ENCODE peak calls at places on chromosomes 4 and X, in ten cellular contexts. One of them, this sample, is unnamed.
A peak's percentile ranks its signal among the peaks of the same experiment; 100 is the strongest.

GRCh38 chr4:54050214-54050904 is 14.0 kb downstream of the CHIC2 start:
- DNase-seq in MV-4-11: no peak
- DNase-seq in hypothalamus: no peak
- DNase-seq in AG09309: no peak
- DNase-seq in stimulated activated naive B cell treated with anti-CD40 and anti-IgM and Interleukin-4, amounts not matched to agents 10 μg/mL and 1 μg/mL and 100 μg/mL, for 72 hours: no peak
- DNase-seq in NCI-H2227 treated with DMSO at 0.1 percent for 48 hours: no peak
- DNase-seq in pancreas: no peak
- DNase-seq in MCF 10A: no peak
- DNase-seq in astrocyte of the spinal cord: peak; percentile 48
- DNase-seq in D341Med: no peak
- DNase-seq in this sample: no peak

GRCh38 chr4:65193985-65194384 is 476.3 kb downstream of the EPHA5 start:
- DNase-seq in hypothalamus: no peak
- DNase-seq in pancreas: no peak
- DNase-seq in AG09309: no peak
- DNase-seq in stimulated activated naive B cell treated with anti-CD40 and anti-IgM and Interleukin-4, amounts not matched to agents 10 μg/mL and 1 μg/mL and 100 μg/mL, for 72 hours: no peak
- DNase-seq in NCI-H2227 treated with DMSO at 0.1 percent for 48 hours: no peak
- DNase-seq in astrocyte of the spinal cord: no peak
- DNase-seq in D341Med: no peak
- DNase-seq in MV-4-11: no peak
- DNase-seq in MCF 10A: no peak
- DNase-seq in this sample: no peak

GRCh38 chrX:120262781-120263719 is 12.4 kb downstream of the ZBTB33 start:
- DNase-seq in NCI-H2227 treated with DMSO at 0.1 percent for 48 hours: no peak
- DNase-seq in MV-4-11: peak; percentile 96
- DNase-seq in AG09309: no peak
- DNase-seq in stimulated activated naive B cell treated with anti-CD40 and anti-IgM and Interleukin-4, amounts not matched to agents 10 μg/mL and 1 μg/mL and 100 μg/mL, for 72 hours: no peak
- DNase-seq in D341Med: peak; percentile 28
- DNase-seq in astrocyte of the spinal cord: no peak
- DNase-seq in MCF 10A: no peak
- DNase-seq in hypothalamus: no peak
- DNase-seq in pancreas: no peak
- DNase-seq in this sample: no peak

GRCh38 chr4:156195914-156196313 is 242.2 kb upstream of the CTSO start:
- DNase-seq in D341Med: no peak
- DNase-seq in MV-4-11: peak; percentile 96
- DNase-seq in astrocyte of the spinal cord: no peak
- DNase-seq in hypothalamus: no peak
- DNase-seq in MCF 10A: no peak
- DNase-seq in stimulated activated naive B cell treated with anti-CD40 and anti-IgM and Interleukin-4, amounts not matched to agents 10 μg/mL and 1 μg/mL and 100 μg/mL, for 72 hours: no peak
- DNase-seq in AG09309: no peak
- DNase-seq in pancreas: no peak
- DNase-seq in NCI-H2227 treated with DMSO at 0.1 percent for 48 hours: no peak
- DNase-seq in this sample: no peak

GRCh38 chrX:103376118-103376978 is at the start of gene BEX3:
- DNase-seq in astrocyte of the spinal cord: peak; percentile 52
- DNase-seq in stimulated activated naive B cell treated with anti-CD40 and anti-IgM and Interleukin-4, amounts not matched to agents 10 μg/mL and 1 μg/mL and 100 μg/mL, for 72 hours: no peak
- DNase-seq in pancreas: peak; percentile 79
- DNase-seq in hypothalamus: peak; percentile 8
- DNase-seq in MV-4-11: peak; percentile 26
- DNase-seq in D341Med: peak; percentile 82
- DNase-seq in NCI-H2227 treated with DMSO at 0.1 percent for 48 hours: peak; percentile 89
- DNase-seq in AG09309: no peak
- DNase-seq in MCF 10A: peak; percentile 29
- DNase-seq in this sample: peak; percentile 51

GRCh38 chr4:148735432-148736155 is 293.4 kb upstream of the NR3C2 start:
- DNase-seq in pancreas: no peak
- DNase-seq in hypothalamus: no peak
- DNase-seq in NCI-H2227 treated with DMSO at 0.1 percent for 48 hours: no peak
- DNase-seq in stimulated activated naive B cell treated with anti-CD40 and anti-IgM and Interleukin-4, amounts not matched to agents 10 μg/mL and 1 μg/mL and 100 μg/mL, for 72 hours: no peak
- DNase-seq in AG09309: no peak
- DNase-seq in astrocyte of the spinal cord: no peak
- DNase-seq in D341Med: no peak
- DNase-seq in MV-4-11: no peak
- DNase-seq in MCF 10A: no peak
- DNase-seq in this sample: no peak

GRCh38 chr4:73669410-73670183 is 49.4 kb upstream of the RASSF6 start:
- DNase-seq in AG09309: no peak
- DNase-seq in hypothalamus: no peak
- DNase-seq in D341Med: no peak
- DNase-seq in MCF 10A: no peak
- DNase-seq in stimulated activated naive B cell treated with anti-CD40 and anti-IgM and Interleukin-4, amounts not matched to agents 10 μg/mL and 1 μg/mL and 100 μg/mL, for 72 hours: no peak
- DNase-seq in pancreas: no peak
- DNase-seq in astrocyte of the spinal cord: no peak
- DNase-seq in MV-4-11: no peak
- DNase-seq in NCI-H2227 treated with DMSO at 0.1 percent for 48 hours: no peak
- DNase-seq in this sample: no peak

GRCh38 chr4:3037957-3038451 is 36.3 kb downstream of the HTT-AS start:
- DNase-seq in astrocyte of the spinal cord: no peak
- DNase-seq in D341Med: no peak
- DNase-seq in stimulated activated naive B cell treated with anti-CD40 and anti-IgM and Interleukin-4, amounts not matched to agents 10 μg/mL and 1 μg/mL and 100 μg/mL, for 72 hours: no peak
- DNase-seq in pancreas: no peak
- DNase-seq in NCI-H2227 treated with DMSO at 0.1 percent for 48 hours: no peak
- DNase-seq in MV-4-11: peak; percentile 18
- DNase-seq in AG09309: no peak
- DNase-seq in hypothalamus: no peak
- DNase-seq in MCF 10A: no peak
- DNase-seq in this sample: no peak

GRCh38 chr4:175934492-175934891 is 122.4 kb upstream of the GPM6A start:
- DNase-seq in astrocyte of the spinal cord: no peak
- DNase-seq in MCF 10A: no peak
- DNase-seq in AG09309: no peak
- DNase-seq in hypothalamus: no peak
- DNase-seq in D341Med: no peak
- DNase-seq in pancreas: no peak
- DNase-seq in stimulated activated naive B cell treated with anti-CD40 and anti-IgM and Interleukin-4, amounts not matched to agents 10 μg/mL and 1 μg/mL and 100 μg/mL, for 72 hours: no peak
- DNase-seq in MV-4-11: no peak
- DNase-seq in NCI-H2227 treated with DMSO at 0.1 percent for 48 hours: no peak
- DNase-seq in this sample: no peak

GRCh38 chr4:169383724-169384123 is 113.0 kb upstream of the SH3RF1 start:
- DNase-seq in MCF 10A: peak; percentile 66
- DNase-seq in astrocyte of the spinal cord: peak; percentile 94
- DNase-seq in stimulated activated naive B cell treated with anti-CD40 and anti-IgM and Interleukin-4, amounts not matched to agents 10 μg/mL and 1 μg/mL and 100 μg/mL, for 72 hours: no peak
- DNase-seq in D341Med: no peak
- DNase-seq in MV-4-11: no peak
- DNase-seq in hypothalamus: no peak
- DNase-seq in AG09309: peak; percentile 94
- DNase-seq in pancreas: no peak
- DNase-seq in NCI-H2227 treated with DMSO at 0.1 percent for 48 hours: no peak
- DNase-seq in this sample: peak; percentile 77

GRCh38 chrX:133776072-133776471 is 209.3 kb downstream of the GPC3 start:
- DNase-seq in hypothalamus: no peak
- DNase-seq in stimulated activated naive B cell treated with anti-CD40 and anti-IgM and Interleukin-4, amounts not matched to agents 10 μg/mL and 1 μg/mL and 100 μg/mL, for 72 hours: no peak
- DNase-seq in AG09309: no peak
- DNase-seq in pancreas: peak; percentile 18
- DNase-seq in D341Med: peak; percentile 49
- DNase-seq in MCF 10A: peak; percentile 34
- DNase-seq in astrocyte of the spinal cord: no peak
- DNase-seq in NCI-H2227 treated with DMSO at 0.1 percent for 48 hours: peak; percentile 7
- DNase-seq in MV-4-11: no peak
- DNase-seq in this sample: no peak

GRCh38 chr4:182877326-182877883 is 39.8 kb downstream of the DCTD start:
- DNase-seq in MCF 10A: no peak
- DNase-seq in pancreas: no peak
- DNase-seq in stimulated activated naive B cell treated with anti-CD40 and anti-IgM and Interleukin-4, amounts not matched to agents 10 μg/mL and 1 μg/mL and 100 μg/mL, for 72 hours: no peak
- DNase-seq in AG09309: no peak
- DNase-seq in D341Med: no peak
- DNase-seq in MV-4-11: no peak
- DNase-seq in NCI-H2227 treated with DMSO at 0.1 percent for 48 hours: no peak
- DNase-seq in hypothalamus: no peak
- DNase-seq in astrocyte of the spinal cord: no peak
- DNase-seq in this sample: no peak

GRCh38 chr4:155639674-155640529 is 26.7 kb upstream of the GUCY1A1 start:
- DNase-seq in D341Med: no peak
- DNase-seq in hypothalamus: no peak
- DNase-seq in pancreas: no peak
- DNase-seq in AG09309: no peak
- DNase-seq in NCI-H2227 treated with DMSO at 0.1 percent for 48 hours: no peak
- DNase-seq in astrocyte of the spinal cord: no peak
- DNase-seq in MV-4-11: peak; percentile 59
- DNase-seq in stimulated activated naive B cell treated with anti-CD40 and anti-IgM and Interleukin-4, amounts not matched to agents 10 μg/mL and 1 μg/mL and 100 μg/mL, for 72 hours: no peak
- DNase-seq in MCF 10A: no peak
- DNase-seq in this sample: no peak

GRCh38 chrX:41245641-41246040 is 88.3 kb upstream of the DDX3X start:
- DNase-seq in NCI-H2227 treated with DMSO at 0.1 percent for 48 hours: no peak
- DNase-seq in D341Med: no peak
- DNase-seq in MCF 10A: no peak
- DNase-seq in hypothalamus: no peak
- DNase-seq in AG09309: no peak
- DNase-seq in MV-4-11: no peak
- DNase-seq in pancreas: no peak
- DNase-seq in stimulated activated naive B cell treated with anti-CD40 and anti-IgM and Interleukin-4, amounts not matched to agents 10 μg/mL and 1 μg/mL and 100 μg/mL, for 72 hours: no peak
- DNase-seq in astrocyte of the spinal cord: no peak
- DNase-seq in this sample: peak; percentile 10

GRCh38 chr4:131566026-131566425 is 1583.1 kb upstream of the PCDH10 start:
- DNase-seq in astrocyte of the spinal cord: no peak
- DNase-seq in MV-4-11: no peak
- DNase-seq in AG09309: no peak
- DNase-seq in D341Med: no peak
- DNase-seq in pancreas: no peak
- DNase-seq in MCF 10A: no peak
- DNase-seq in hypothalamus: no peak
- DNase-seq in stimulated activated naive B cell treated with anti-CD40 and anti-IgM and Interleukin-4, amounts not matched to agents 10 μg/mL and 1 μg/mL and 100 μg/mL, for 72 hours: no peak
- DNase-seq in NCI-H2227 treated with DMSO at 0.1 percent for 48 hours: no peak
- DNase-seq in this sample: no peak

GRCh38 chrX:133297284-133297683 is 79.1 kb upstream of the TFDP3 start:
- DNase-seq in astrocyte of the spinal cord: peak; percentile 85
- DNase-seq in pancreas: no peak
- DNase-seq in D341Med: no peak
- DNase-seq in MCF 10A: peak; percentile 51
- DNase-seq in hypothalamus: no peak
- DNase-seq in NCI-H2227 treated with DMSO at 0.1 percent for 48 hours: no peak
- DNase-seq in stimulated activated naive B cell treated with anti-CD40 and anti-IgM and Interleukin-4, amounts not matched to agents 10 μg/mL and 1 μg/mL and 100 μg/mL, for 72 hours: no peak
- DNase-seq in MV-4-11: no peak
- DNase-seq in AG09309: peak; percentile 20
- DNase-seq in this sample: peak; percentile 6

GRCh38 chr4:26379837-26380236 is 59.0 kb downstream of the RBPJ start:
- DNase-seq in AG09309: no peak
- DNase-seq in D341Med: no peak
- DNase-seq in NCI-H2227 treated with DMSO at 0.1 percent for 48 hours: no peak
- DNase-seq in astrocyte of the spinal cord: no peak
- DNase-seq in stimulated activated naive B cell treated with anti-CD40 and anti-IgM and Interleukin-4, amounts not matched to agents 10 μg/mL and 1 μg/mL and 100 μg/mL, for 72 hours: no peak
- DNase-seq in pancreas: no peak
- DNase-seq in MCF 10A: no peak
- DNase-seq in hypothalamus: no peak
- DNase-seq in MV-4-11: no peak
- DNase-seq in this sample: no peak

GRCh38 chr4:48930654-48931053 is 24.1 kb upstream of the OCIAD2 start:
- DNase-seq in astrocyte of the spinal cord: no peak
- DNase-seq in MV-4-11: no peak
- DNase-seq in hypothalamus: no peak
- DNase-seq in NCI-H2227 treated with DMSO at 0.1 percent for 48 hours: no peak
- DNase-seq in pancreas: no peak
- DNase-seq in D341Med: no peak
- DNase-seq in MCF 10A: no peak
- DNase-seq in stimulated activated naive B cell treated with anti-CD40 and anti-IgM and Interleukin-4, amounts not matched to agents 10 μg/mL and 1 μg/mL and 100 μg/mL, for 72 hours: no peak
- DNase-seq in AG09309: no peak
- DNase-seq in this sample: no peak

GRCh38 chr4:127880764-127881564 is at the start of gene PLK4:
- DNase-seq in AG09309: peak; percentile 61
- DNase-seq in hypothalamus: peak; percentile 68
- DNase-seq in astrocyte of the spinal cord: peak; percentile 97
- DNase-seq in MV-4-11: peak; percentile 95
- DNase-seq in pancreas: peak; percentile 94
- DNase-seq in MCF 10A: peak; percentile 96
- DNase-seq in NCI-H2227 treated with DMSO at 0.1 percent for 48 hours: peak; percentile 91
- DNase-seq in D341Med: peak; percentile 98
- DNase-seq in stimulated activated naive B cell treated with anti-CD40 and anti-IgM and Interleukin-4, amounts not matched to agents 10 μg/mL and 1 μg/mL and 100 μg/mL, for 72 hours: peak; percentile 98
- DNase-seq in this sample: peak; percentile 94

GRCh38 chrX:72131317-72132294 is at the start of gene RTL5:
- DNase-seq in MCF 10A: no peak
- DNase-seq in MV-4-11: peak; percentile 65
- DNase-seq in NCI-H2227 treated with DMSO at 0.1 percent for 48 hours: peak; percentile 95
- DNase-seq in astrocyte of the spinal cord: peak; percentile 85
- DNase-seq in hypothalamus: peak; percentile 15
- DNase-seq in stimulated activated naive B cell treated with anti-CD40 and anti-IgM and Interleukin-4, amounts not matched to agents 10 μg/mL and 1 μg/mL and 100 μg/mL, for 72 hours: peak; percentile 32
- DNase-seq in D341Med: peak; percentile 88
- DNase-seq in AG09309: peak; percentile 55
- DNase-seq in pancreas: peak; percentile 70
- DNase-seq in this sample: peak; percentile 71

GRCh38 chr4:183504930-183505555 is at the start of gene ING2:
- DNase-seq in hypothalamus: peak; percentile 62
- DNase-seq in astrocyte of the spinal cord: no peak
- DNase-seq in NCI-H2227 treated with DMSO at 0.1 percent for 48 hours: peak; percentile 39
- DNase-seq in MCF 10A: peak; percentile 85
- DNase-seq in stimulated activated naive B cell treated with anti-CD40 and anti-IgM and Interleukin-4, amounts not matched to agents 10 μg/mL and 1 μg/mL and 100 μg/mL, for 72 hours: no peak
- DNase-seq in pancreas: no peak
- DNase-seq in AG09309: no peak
- DNase-seq in MV-4-11: peak; percentile 68
- DNase-seq in D341Med: peak; percentile 85
- DNase-seq in this sample: peak; percentile 35

GRCh38 chr4:708631-708933 is 3.0 kb downstream of the PCGF3 start:
- DNase-seq in astrocyte of the spinal cord: no peak
- DNase-seq in D341Med: no peak
- DNase-seq in stimulated activated naive B cell treated with anti-CD40 and anti-IgM and Interleukin-4, amounts not matched to agents 10 μg/mL and 1 μg/mL and 100 μg/mL, for 72 hours: no peak
- DNase-seq in MV-4-11: no peak
- DNase-seq in MCF 10A: no peak
- DNase-seq in hypothalamus: no peak
- DNase-seq in pancreas: no peak
- DNase-seq in AG09309: no peak
- DNase-seq in NCI-H2227 treated with DMSO at 0.1 percent for 48 hours: no peak
- DNase-seq in this sample: no peak

GRCh38 chr4:8534129-8534528 is 46.1 kb upstream of the GPR78 start:
- DNase-seq in stimulated activated naive B cell treated with anti-CD40 and anti-IgM and Interleukin-4, amounts not matched to agents 10 μg/mL and 1 μg/mL and 100 μg/mL, for 72 hours: no peak
- DNase-seq in NCI-H2227 treated with DMSO at 0.1 percent for 48 hours: no peak
- DNase-seq in pancreas: peak; percentile 46
- DNase-seq in D341Med: no peak
- DNase-seq in MV-4-11: no peak
- DNase-seq in AG09309: no peak
- DNase-seq in MCF 10A: peak; percentile 46
- DNase-seq in hypothalamus: no peak
- DNase-seq in astrocyte of the spinal cord: peak; percentile 63
- DNase-seq in this sample: peak; percentile 24

GRCh38 chr4:99722662-99723061 is 65.0 kb upstream of the C4orf54 start:
- DNase-seq in AG09309: no peak
- DNase-seq in astrocyte of the spinal cord: no peak
- DNase-seq in MCF 10A: no peak
- DNase-seq in NCI-H2227 treated with DMSO at 0.1 percent for 48 hours: no peak
- DNase-seq in pancreas: no peak
- DNase-seq in stimulated activated naive B cell treated with anti-CD40 and anti-IgM and Interleukin-4, amounts not matched to agents 10 μg/mL and 1 μg/mL and 100 μg/mL, for 72 hours: no peak
- DNase-seq in hypothalamus: no peak
- DNase-seq in D341Med: no peak
- DNase-seq in MV-4-11: no peak
- DNase-seq in this sample: no peak

GRCh38 chr4:104490770-104491395 is 3.8 kb downstream of the CXXC4 start:
- DNase-seq in AG09309: no peak
- DNase-seq in MCF 10A: peak; percentile 72
- DNase-seq in D341Med: peak; percentile 76
- DNase-seq in NCI-H2227 treated with DMSO at 0.1 percent for 48 hours: peak; percentile 76
- DNase-seq in pancreas: peak; percentile 89
- DNase-seq in MV-4-11: no peak
- DNase-seq in hypothalamus: peak; percentile 68
- DNase-seq in astrocyte of the spinal cord: peak; percentile 64
- DNase-seq in stimulated activated naive B cell treated with anti-CD40 and anti-IgM and Interleukin-4, amounts not matched to agents 10 μg/mL and 1 μg/mL and 100 μg/mL, for 72 hours: peak; percentile 6
- DNase-seq in this sample: no peak

GRCh38 chrX:123993326-123993725 is 31.8 kb downstream of the STAG2 start:
- DNase-seq in MCF 10A: peak; percentile 30
- DNase-seq in D341Med: no peak
- DNase-seq in hypothalamus: no peak
- DNase-seq in stimulated activated naive B cell treated with anti-CD40 and anti-IgM and Interleukin-4, amounts not matched to agents 10 μg/mL and 1 μg/mL and 100 μg/mL, for 72 hours: no peak
- DNase-seq in AG09309: peak; percentile 14
- DNase-seq in astrocyte of the spinal cord: peak; percentile 61
- DNase-seq in pancreas: no peak
- DNase-seq in NCI-H2227 treated with DMSO at 0.1 percent for 48 hours: no peak
- DNase-seq in MV-4-11: no peak
- DNase-seq in this sample: no peak

GRCh38 chrX:5748751-5749150 is 479.9 kb downstream of the NLGN4X start:
- DNase-seq in D341Med: no peak
- DNase-seq in hypothalamus: no peak
- DNase-seq in pancreas: no peak
- DNase-seq in MV-4-11: no peak
- DNase-seq in stimulated activated naive B cell treated with anti-CD40 and anti-IgM and Interleukin-4, amounts not matched to agents 10 μg/mL and 1 μg/mL and 100 μg/mL, for 72 hours: no peak
- DNase-seq in MCF 10A: no peak
- DNase-seq in AG09309: no peak
- DNase-seq in astrocyte of the spinal cord: no peak
- DNase-seq in NCI-H2227 treated with DMSO at 0.1 percent for 48 hours: no peak
- DNase-seq in this sample: peak; percentile 10

GRCh38 chr4:181161669-181162068 is 1081.5 kb upstream of the TENM3 start:
- DNase-seq in pancreas: no peak
- DNase-seq in MCF 10A: peak; percentile 43
- DNase-seq in astrocyte of the spinal cord: peak; percentile 46
- DNase-seq in AG09309: no peak
- DNase-seq in stimulated activated naive B cell treated with anti-CD40 and anti-IgM and Interleukin-4, amounts not matched to agents 10 μg/mL and 1 μg/mL and 100 μg/mL, for 72 hours: no peak
- DNase-seq in hypothalamus: no peak
- DNase-seq in MV-4-11: no peak
- DNase-seq in D341Med: no peak
- DNase-seq in NCI-H2227 treated with DMSO at 0.1 percent for 48 hours: no peak
- DNase-seq in this sample: no peak